ENCODE peak calls at places on chromosomes 5 and 9, in five cellular contexts. Y is left ventricle myocardium inferior, W is adrenal gland, S is cardiac muscle cell, U is upper lobe of left lung. T is an unnamed sample.
A peak's percentile ranks its signal among the peaks of the same experiment; 100 is the strongest.

GRCh38 chr5:95591490-95591901 is 28.4 kb upstream of the GPR150 start:
- DNase-seq in S (peak; percentile 56), W (no peak), U (no peak), Y (no peak), T (no peak)

GRCh38 chr9:96067004-96067403 is 191.5 kb downstream of the ERCC6L2 start:
- DNase-seq in W (peak; percentile 39), S (peak; percentile 55), Y (peak; percentile 45), U (no peak), T (no peak)

GRCh38 chr9:105330755-105331154 is 86.3 kb downstream of the SLC44A1 start:
- DNase-seq in U (no peak), Y (no peak), W (no peak), S (no peak), T (no peak)

GRCh38 chr9:115944166-115944948 is 209.2 kb upstream of the PAPPA start:
- DNase-seq in Y (peak; percentile 82), S (peak; percentile 100), W (peak; percentile 69), U (peak; percentile 63), T (no peak)

GRCh38 chr5:55294935-55295334 is 12.6 kb downstream of the DHX29 start:
- DNase-seq in Y (no peak), S (no peak), U (no peak), W (no peak), T (no peak)

GRCh38 chr5:80504833-80505232 is 16.9 kb downstream of the FAM151B start:
- DNase-seq in U (no peak), S (no peak), Y (no peak), W (no peak), T (no peak)

GRCh38 chr9:136247551-136247916 is 1.9 kb upstream of the QSOX2 start:
- DNase-seq in W (no peak), Y (no peak), U (no peak), S (no peak), T (no peak)

GRCh38 chr9:126399251-126399650 is 72.6 kb downstream of the MVB12B start:
- DNase-seq in S (no peak), U (no peak), Y (no peak), W (no peak), T (peak; percentile 33)

GRCh38 chr5:133873936-133874585 is 94.4 kb downstream of the C5orf15 start:
- DNase-seq in W (no peak), U (no peak), Y (no peak), S (peak; percentile 36), T (no peak)

GRCh38 chr9:107480386-107480789 is 9.2 kb downstream of the KLF4 start:
- DNase-seq in U (peak; percentile 57), Y (peak; percentile 30), S (peak; percentile 89), W (peak; percentile 66), T (no peak)

GRCh38 chr9:99363509-99363908 is 141.4 kb downstream of the SEC61B start:
- DNase-seq in U (no peak), Y (no peak), W (no peak), S (no peak), T (no peak)

GRCh38 chr5:88786217-88786560 is 96.8 kb downstream of the MEF2C start:
- DNase-seq in S (peak; percentile 75), Y (no peak), U (no peak), W (no peak), T (no peak)

GRCh38 chr5:159817262-159818029 is 98.8 kb upstream of the ADRA1B start:
- DNase-seq in U (no peak), S (no peak), Y (no peak), W (no peak), T (no peak)

GRCh38 chr5:93791520-93791972 is 50.1 kb upstream of the POU5F2 start:
- DNase-seq in S (peak; percentile 16), Y (no peak), U (no peak), W (no peak), T (no peak)

GRCh38 chr9:134283111-134283515 is 43.1 kb upstream of the RXRA start:
- DNase-seq in Y (peak; percentile 57), W (no peak), U (peak; percentile 49), S (peak; percentile 93), T (no peak)

GRCh38 chr5:1538741-1539392 is 15.1 kb upstream of the LPCAT1 start:
- DNase-seq in Y (no peak), S (no peak), W (no peak), U (no peak), T (no peak)

GRCh38 chr5:36418172-36418979 is 116.7 kb upstream of the RANBP3L start:
- DNase-seq in W (no peak), Y (no peak), U (no peak), S (peak; percentile 42), T (no peak)

DNA sequence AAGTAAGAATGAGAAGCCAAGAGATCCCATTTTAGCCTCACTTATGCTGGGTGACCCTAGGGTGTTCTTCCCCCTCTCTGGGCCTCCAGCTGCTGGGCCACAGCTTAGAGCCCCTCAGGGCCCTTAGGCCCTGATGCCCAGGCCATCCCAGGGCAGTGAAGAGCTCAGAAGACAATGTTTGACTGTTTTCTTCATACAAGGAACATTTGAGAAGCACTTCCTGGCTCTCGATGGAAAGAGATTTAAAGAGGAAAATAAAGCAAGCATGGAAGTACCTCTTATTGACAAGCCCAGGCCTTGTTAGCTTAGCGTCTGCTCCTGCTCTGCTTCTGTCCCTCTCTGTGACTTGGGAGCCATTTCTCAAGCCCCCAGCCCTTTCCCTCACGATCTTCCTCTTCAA is 165.9 kb upstream of the SMIM23 start:
- DNase-seq in U (no peak), Y (no peak), W (no peak), S (no peak), T (no peak)
- H3K4me1 ChIP-seq in U (no peaks in the 10 kb centered on the region), Y (peaks cover 21% of the 10 kb centered on the region), W (no peaks in the 10 kb centered on the region), S (peaks cover 36% of the 10 kb centered on the region), T (no peaks in the 10 kb centered on the region)

GRCh38 chr9:137306546-137307254 is 4.6 kb upstream of the NRARP start:
- DNase-seq in W (peak; percentile 15), S (no peak), U (no peak), Y (peak; percentile 21), T (peak; percentile 9)

GRCh38 chr9:137303893-137304382 is 1.9 kb upstream of the NRARP start:
- DNase-seq in W (no peak), U (no peak), S (no peak), Y (no peak), T (peak; percentile 11)

GRCh38 chr9:137305788-137306545 is 3.9 kb upstream of the NRARP start:
- DNase-seq in U (no peak), S (no peak), W (no peak), Y (peak; percentile 20), T (peak; percentile 10)

GRCh38 chr9:137304383-137305059 is 2.5 kb upstream of the NRARP start:
- DNase-seq in U (no peak), S (no peak), W (no peak), Y (peak; percentile 15), T (peak; percentile 28)

DNA sequence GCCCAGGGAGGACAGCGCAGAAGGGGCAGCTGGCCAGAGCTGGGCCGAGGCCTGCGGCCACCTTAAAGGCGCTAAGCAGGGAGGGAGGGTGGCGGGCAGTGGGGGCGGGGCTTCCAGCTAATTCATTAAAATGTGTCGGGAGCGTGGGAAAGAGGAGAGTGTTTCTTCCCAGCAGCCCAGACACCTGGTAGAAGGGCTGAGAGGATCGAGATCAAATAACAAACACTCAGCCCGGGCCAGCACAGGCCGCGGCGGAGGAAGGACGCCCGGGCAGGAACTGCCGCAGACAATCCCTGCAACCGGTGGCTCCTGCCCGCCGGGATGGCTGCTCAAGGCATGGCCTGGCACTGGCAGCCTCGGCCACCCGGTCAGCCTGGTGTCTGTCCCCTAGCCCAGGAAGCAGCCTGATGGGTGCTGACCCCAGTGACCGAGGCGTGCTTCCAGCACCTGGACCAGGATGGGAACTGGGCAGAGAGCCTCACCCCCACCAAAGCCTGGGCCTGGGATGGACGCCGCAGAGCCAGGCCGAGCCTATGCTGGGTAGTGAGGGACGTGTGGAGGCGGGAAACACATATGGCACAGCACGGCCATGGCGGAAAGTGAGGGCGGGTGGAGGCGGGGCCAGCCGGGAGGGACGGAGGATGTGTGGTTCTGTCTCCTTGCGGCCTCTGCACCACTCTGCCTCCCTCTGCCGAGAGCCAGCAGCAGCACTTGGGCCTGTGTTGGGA is 3.2 kb upstream of the NRARP start:
- DNase-seq in W (no peak), U (peak; percentile 64), S (peak; percentile 50), Y (peak; percentile 68), T (peak; percentile 39)
- TF ChIP-seq CTCF in W (no peak), U (no peak), S (peak; percentile 13), Y (peak; percentile 28), T (no peak)

GRCh38 chr5:172426086-172426485 is 28.2 kb downstream of the SH3PXD2B start:
- DNase-seq in S (no peak), U (no peak), W (no peak), Y (no peak), T (no peak)
- H3K4me1 ChIP-seq in S (peaks cover 35% of the 10 kb centered on the region), U (peaks cover 27% of the 10 kb centered on the region), W (peaks cover 76% of the 10 kb centered on the region), Y (peaks cover 41% of the 10 kb centered on the region), T (no peaks in the 10 kb centered on the region)

GRCh38 chr9:114481789-114482188 is 23.5 kb downstream of the WHRN start:
- DNase-seq in S (no peak), W (no peak), Y (no peak), U (no peak), T (no peak)

GRCh38 chr9:114484215-114484853 is 20.9 kb downstream of the WHRN start:
- DNase-seq in Y (no peak), W (no peak), U (no peak), S (no peak), T (no peak)

GRCh38 chr9:114483499-114483898 is 21.8 kb downstream of the WHRN start:
- DNase-seq in S (no peak), Y (no peak), U (no peak), W (no peak), T (no peak)

GRCh38 chr9:114484854-114485443 is 20.3 kb downstream of the WHRN start:
- DNase-seq in U (no peak), Y (no peak), S (peak; percentile 47), W (peak; percentile 73), T (no peak)

GRCh38 chr9:114482602-114483001 is 22.7 kb downstream of the WHRN start:
- DNase-seq in Y (no peak), S (no peak), W (peak; percentile 83), U (no peak), T (no peak)
- TF ChIP-seq CTCF in Y (no peak), S (no peak), W (no peak), U (no peak), T (no peak)

GRCh38 chr5:140221697-140222223 is 46.8 kb downstream of the CYSTM1 start:
- DNase-seq in S (peak; percentile 53), W (peak; percentile 67), Y (no peak), U (peak; percentile 63), T (no peak)
- H3K4me1 ChIP-seq in S (peaks cover 71% of the 10 kb centered on the region), W (peaks cover 65% of the 10 kb centered on the region), Y (peaks cover 94% of the 10 kb centered on the region), U (peaks cover 51% of the 10 kb centered on the region), T (peaks cover 8% of the 10 kb centered on the region)